ENCODE peak calls at places on chromosome 19, in eight cellular contexts. One of them, this sample, is unnamed.

GRCh38 chr19:50548191-50549058 is 19.8 kb downstream of the LRRC4B start:
- DNase-seq in HT-29: no peak
- DNase-seq in A172: no peak
- DNase-seq in aorta: no peak
- DNase-seq in left ventricle myocardium inferior: no peak
- DNase-seq in NCI-H2081: no peak
- DNase-seq in uterus: no peak
- DNase-seq in NCI-H1417: no peak
- DNase-seq in this sample: no peak

GRCh38 chr19:58059681-58060080 is 599 bp downstream of the ZNF135 start:
- DNase-seq in aorta: no peak
- DNase-seq in HT-29: no peak
- DNase-seq in NCI-H2081: no peak
- DNase-seq in A172: no peak
- DNase-seq in left ventricle myocardium inferior: no peak
- DNase-seq in NCI-H1417: no peak
- DNase-seq in uterus: no peak
- DNase-seq in this sample: no peak

GRCh38 chr19:38849746-38850230 is at the start of gene HNRNPL:
- DNase-seq in NCI-H1417: no peak
- DNase-seq in left ventricle myocardium inferior: no peak
- DNase-seq in HT-29: no peak
- DNase-seq in NCI-H2081: no peak
- DNase-seq in aorta: peak
- DNase-seq in uterus: no peak
- DNase-seq in A172: no peak
- DNase-seq in this sample: no peak

GRCh38 chr19:49469828-49470614 is 4.0 kb upstream of the FLT3LG start:
- DNase-seq in left ventricle myocardium inferior: no peak
- DNase-seq in uterus: no peak
- DNase-seq in NCI-H2081: no peak
- DNase-seq in HT-29: no peak
- DNase-seq in aorta: no peak
- DNase-seq in A172: peak
- DNase-seq in NCI-H1417: no peak
- DNase-seq in this sample: peak

GRCh38 chr19:11626252-11626651 is 29.0 kb downstream of the ZNF627 start:
- DNase-seq in NCI-H2081: no peak
- DNase-seq in uterus: no peak
- DNase-seq in left ventricle myocardium inferior: no peak
- DNase-seq in A172: no peak
- DNase-seq in aorta: no peak
- DNase-seq in NCI-H1417: no peak
- DNase-seq in HT-29: no peak
- DNase-seq in this sample: no peak

GRCh38 chr19:14405758-14406644 is 13.1 kb downstream of the DDX39A start:
- DNase-seq in aorta: peak
- DNase-seq in HT-29: peak
- DNase-seq in NCI-H1417: peak
- DNase-seq in uterus: peak
- DNase-seq in NCI-H2081: peak
- DNase-seq in left ventricle myocardium inferior: peak
- DNase-seq in A172: peak
- DNase-seq in this sample: peak

GRCh38 chr19:37304190-37304883 is 66.6 kb upstream of the ZNF527 start:
- DNase-seq in A172: no peak
- DNase-seq in left ventricle myocardium inferior: peak
- DNase-seq in HT-29: no peak
- DNase-seq in NCI-H2081: no peak
- DNase-seq in aorta: peak
- DNase-seq in NCI-H1417: no peak
- DNase-seq in uterus: peak
- DNase-seq in this sample: no peak

GRCh38 chr19:6423499-6424189 is 967 bp downstream of the KHSRP start:
- DNase-seq in NCI-H2081: no peak
- DNase-seq in aorta: peak
- DNase-seq in HT-29: peak
- DNase-seq in left ventricle myocardium inferior: no peak
- DNase-seq in NCI-H1417: peak
- DNase-seq in A172: peak
- DNase-seq in uterus: peak
- DNase-seq in this sample: peak

GRCh38 chr19:46069841-46070341 is 29.1 kb upstream of the IGFL4 start:
- DNase-seq in NCI-H2081: no peak
- DNase-seq in A172: peak
- DNase-seq in uterus: no peak
- DNase-seq in NCI-H1417: no peak
- DNase-seq in HT-29: peak
- DNase-seq in left ventricle myocardium inferior: no peak
- DNase-seq in aorta: no peak
- DNase-seq in this sample: no peak

GRCh38 chr19:6539514-6539913 is 8.7 kb downstream of the TNFSF9 start:
- DNase-seq in HT-29: no peak
- DNase-seq in uterus: no peak
- DNase-seq in NCI-H1417: no peak
- DNase-seq in A172: no peak
- DNase-seq in left ventricle myocardium inferior: no peak
- DNase-seq in NCI-H2081: no peak
- DNase-seq in aorta: no peak
- DNase-seq in this sample: no peak

GRCh38 chr19:45376045-45376724 is 5.8 kb upstream of the ERCC2 start:
- DNase-seq in HT-29: no peak
- DNase-seq in A172: peak
- DNase-seq in uterus: peak
- DNase-seq in left ventricle myocardium inferior: no peak
- DNase-seq in aorta: no peak
- DNase-seq in NCI-H1417: no peak
- DNase-seq in NCI-H2081: no peak
- DNase-seq in this sample: no peak

GRCh38 chr19:6663236-6664187 is 6.4 kb downstream of the TNFSF14 start:
- DNase-seq in uterus: no peak
- DNase-seq in NCI-H1417: no peak
- DNase-seq in A172: no peak
- DNase-seq in HT-29: no peak
- DNase-seq in aorta: no peak
- DNase-seq in NCI-H2081: no peak
- DNase-seq in left ventricle myocardium inferior: no peak
- DNase-seq in this sample: no peak

GRCh38 chr19:29962777-29963176 is 20.7 kb downstream of the URI1 start:
- DNase-seq in NCI-H1417: no peak
- DNase-seq in HT-29: no peak
- DNase-seq in A172: no peak
- DNase-seq in left ventricle myocardium inferior: no peak
- DNase-seq in uterus: no peak
- DNase-seq in aorta: no peak
- DNase-seq in NCI-H2081: no peak
- DNase-seq in this sample: no peak

GRCh38 chr19:49687566-49688316 is 1.7 kb upstream of the ADM5 start:
- DNase-seq in NCI-H2081: no peak
- DNase-seq in uterus: no peak
- DNase-seq in NCI-H1417: no peak
- DNase-seq in left ventricle myocardium inferior: no peak
- DNase-seq in aorta: no peak
- DNase-seq in A172: peak
- DNase-seq in HT-29: no peak
- DNase-seq in this sample: no peak

GRCh38 chr19:38247734-38248268 is 8.4 kb downstream of the PPP1R14A start:
- DNase-seq in NCI-H1417: no peak
- DNase-seq in NCI-H2081: no peak
- DNase-seq in A172: peak
- DNase-seq in left ventricle myocardium inferior: no peak
- DNase-seq in uterus: no peak
- DNase-seq in aorta: no peak
- DNase-seq in HT-29: no peak
- DNase-seq in this sample: no peak

GRCh38 chr19:49133621-49134454 is 14.5 kb downstream of the PPFIA3 start:
- DNase-seq in HT-29: no peak
- DNase-seq in A172: no peak
- DNase-seq in NCI-H1417: peak
- DNase-seq in aorta: peak
- DNase-seq in uterus: peak
- DNase-seq in left ventricle myocardium inferior: peak
- DNase-seq in NCI-H2081: no peak
- DNase-seq in this sample: peak

This sample was measured in NAMALWA.